ENCODE peak calls at places on chromosomes 3 and 15, in nine cellular contexts. Y is Panc1, O is fibroblast of mammary gland, J is BJ, U is fibroblast of the aortic adventitia, Z is GM06990, S is AG04450, H is choroid plexus epithelial cell, B is lower lobe of right lung. E is an unnamed sample.

GRCh38 chr3:6799264-6799915 is 61.5 kb upstream of the GRM7 start:
- DNase-seq in U (no peak), B (no peak), H (peak), Z (no peak), J (no peak), O (peak), Y (peak), S (no peak), E (peak)

GRCh38 chr15:69451951-69452701 is 492 bp upstream of the RPLP1 start:
- DNase-seq in J (no peak), B (peak), O (peak), H (peak), Y (no peak), Z (no peak), S (no peak), U (peak), E (peak)

GRCh38 chr3:194265505-194265892 is 85.6 kb downstream of the CPN2 start:
- DNase-seq in J (peak), H (peak), Y (no peak), O (peak), B (peak), U (peak), S (peak), Z (no peak), E (peak)

GRCh38 chr15:25739687-25740121 is 123.4 kb downstream of the ATP10A start:
- DNase-seq in J (no peak), O (peak), S (peak), H (peak), B (no peak), U (peak), Y (no peak), Z (no peak), E (peak)

GRCh38 chr3:134360046-134360445 is 14.2 kb downstream of the AMOTL2 start:
- DNase-seq in Z (no peak), Y (no peak), H (no peak), O (no peak), B (peak), S (no peak), U (peak), J (no peak), E (peak)

GRCh38 chr15:98626153-98626552 is 22.2 kb upstream of the IGF1R start:
- DNase-seq in U (no peak), Y (no peak), O (no peak), Z (no peak), B (no peak), S (no peak), J (no peak), H (no peak), E (no peak)

GRCh38 chr15:76217029-76217866 is 94.0 kb downstream of the ETFA start:
- DNase-seq in O (peak), S (no peak), B (no peak), J (no peak), Z (no peak), U (peak), H (peak), Y (no peak), E (peak)

GRCh38 chr3:69806735-69807438 is 67.6 kb downstream of the MITF start:
- DNase-seq in U (peak), B (no peak), S (no peak), H (peak), Y (no peak), O (peak), Z (no peak), J (peak), E (peak)

GRCh38 chr3:186123012-186123411 is 14.1 kb upstream of the ETV5 start:
- DNase-seq in O (no peak), Z (no peak), H (no peak), Y (no peak), S (no peak), B (no peak), J (no peak), U (no peak), E (no peak)

GRCh38 chr3:51522273-51522981 is 16.1 kb upstream of the RAD54L2 start:
- DNase-seq in Y (no peak), B (no peak), H (peak), O (no peak), S (no peak), U (no peak), J (no peak), Z (no peak), E (no peak)

DNA sequence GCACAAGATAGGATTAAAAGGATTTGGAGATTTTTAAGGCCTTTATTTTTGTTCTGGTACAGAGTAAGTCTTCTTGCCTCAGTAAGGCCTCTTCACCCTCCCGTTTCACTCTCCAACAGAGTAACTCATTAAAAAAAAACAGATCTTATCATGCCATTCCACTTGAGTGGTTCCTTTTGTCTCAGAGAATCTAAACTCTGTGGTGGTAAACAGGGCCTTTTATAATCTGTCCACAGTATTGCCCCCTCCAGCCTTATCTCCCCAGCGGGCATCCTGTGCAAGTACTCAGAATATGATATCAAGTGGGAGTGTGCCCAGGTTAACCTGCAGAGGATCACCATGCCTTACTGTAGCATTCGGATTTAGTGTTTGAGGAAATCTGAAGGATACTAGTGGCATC is 20.3 kb upstream of the ATOSA start:
- DNase-seq in S (no peak), J (no peak), H (no peak), U (no peak), Y (no peak), O (no peak), B (no peak), Z (no peak), E (no peak)
- H3K4me3 ChIP-seq in S (no peak), J (no peak), H (no peak), U (no peak), Y (no peak), O (no peak), B (no peak), Z (no peak), E (no peak)

GRCh38 chr3:1139071-1139470 is 46.2 kb downstream of the CNTN6 start:
- DNase-seq in Y (no peak), S (no peak), U (peak), Z (no peak), B (no peak), O (peak), J (no peak), H (no peak), E (no peak)

GRCh38 chr3:1135194-1135593 is 42.4 kb downstream of the CNTN6 start:
- DNase-seq in J (no peak), U (peak), H (no peak), S (no peak), Z (no peak), Y (no peak), O (no peak), B (no peak), E (no peak)

GRCh38 chr3:1138036-1138435 is 45.2 kb downstream of the CNTN6 start:
- DNase-seq in H (no peak), S (no peak), J (no peak), B (no peak), O (no peak), Z (no peak), Y (no peak), U (no peak), E (no peak)
- H3K4me3 ChIP-seq in H (no peak), S (no peak), J (no peak), B (no peak), O (no peak), Z (no peak), Y (no peak), U (no peak), E (no peak)

GRCh38 chr3:195909645-195910498 is 1.5 kb upstream of the TNK2 start:
- DNase-seq in S (no peak), B (peak), Z (peak), U (peak), H (peak), J (no peak), O (peak), Y (no peak), E (peak)
- H3K4me3 ChIP-seq in S (peak), B (peak), Z (peak), U (peak), H (peak), J (peak), O (peak), Y (peak), E (peak)

GRCh38 chr3:71227344-71227743 is 356.2 kb downstream of the FOXP1 start:
- DNase-seq in J (no peak), Y (no peak), S (no peak), Z (no peak), H (no peak), U (peak), B (no peak), O (no peak), E (no peak)

GRCh38 chr3:71225951-71226564 is 357.5 kb downstream of the FOXP1 start:
- DNase-seq in O (no peak), S (no peak), B (no peak), U (peak), H (no peak), Z (no peak), Y (no peak), J (no peak), E (peak)

GRCh38 chr3:71225285-71225684 is 358.2 kb downstream of the FOXP1 start:
- DNase-seq in Y (no peak), J (no peak), Z (no peak), B (no peak), O (no peak), U (peak), S (no peak), H (no peak), E (no peak)

GRCh38 chr3:71228156-71228885 is 355.2 kb downstream of the FOXP1 start:
- DNase-seq in Z (no peak), O (no peak), S (no peak), J (no peak), Y (no peak), B (no peak), H (no peak), U (no peak), E (no peak)

DNA sequence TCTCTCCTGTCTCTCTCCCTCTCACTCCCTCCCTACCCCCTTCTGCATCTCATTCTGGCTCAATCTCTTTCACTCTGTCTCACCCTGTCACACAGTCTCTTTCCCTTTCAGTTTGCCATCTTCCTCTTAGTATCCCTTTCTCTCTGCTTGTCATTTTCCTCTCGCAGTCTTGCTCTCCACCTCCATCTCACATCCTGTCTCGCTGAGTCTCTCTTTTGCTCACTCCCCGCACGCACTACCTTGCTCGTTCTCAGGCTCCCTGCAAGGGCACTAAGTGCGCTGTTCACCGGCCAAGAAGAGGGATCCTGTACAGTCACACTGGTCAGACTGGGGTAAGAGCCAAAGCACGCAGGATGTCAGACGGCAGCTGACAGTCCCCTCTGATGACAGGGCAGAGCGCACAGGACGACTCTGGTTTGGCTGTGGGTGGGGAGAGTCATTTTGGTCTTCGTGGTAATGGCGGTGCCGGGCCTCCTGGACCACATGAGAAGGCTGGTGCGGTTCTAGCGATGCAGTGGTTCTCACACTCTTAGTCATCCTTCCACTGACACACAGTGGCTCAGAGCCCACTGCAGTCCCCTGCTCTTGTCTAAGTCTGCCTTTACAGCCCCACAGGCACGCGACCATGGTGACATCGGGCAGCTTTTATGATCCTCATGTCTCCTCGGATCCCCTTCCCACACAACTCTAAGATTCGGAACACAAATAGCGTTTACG is 356.8 kb downstream of the FOXP1 start:
- DNase-seq in Y (no peak), O (no peak), J (no peak), Z (peak), S (no peak), U (peak), H (no peak), B (peak), E (peak)
- H3K4me3 ChIP-seq in Y (no peak), O (no peak), J (no peak), Z (peak), S (peak), U (no peak), H (no peak), B (peak), E (no peak)

E was measured in AG10803.